ENCODE peak calls at places on chromosomes 2 and 18, in five cellular contexts. One of them, this sample, is unnamed.

GRCh38 chr2:235940330-235940729 is 227.9 kb downstream of the GBX2 start:
- DNase-seq in cardiac fibroblast: peak
- DNase-seq in NCI-H1417: no peak
- DNase-seq in esophagus squamous epithelium: no peak
- DNase-seq in brain microvascular endothelial cell: peak
- DNase-seq in this sample: peak

GRCh38 chr2:233081232-233081730 is 21.1 kb downstream of the INPP5D start:
- DNase-seq in cardiac fibroblast: no peak
- DNase-seq in NCI-H1417: no peak
- DNase-seq in esophagus squamous epithelium: no peak
- DNase-seq in brain microvascular endothelial cell: no peak
- DNase-seq in this sample: no peak

GRCh38 chr2:84204995-84205394 is 254.1 kb downstream of the SUCLG1 start:
- DNase-seq in cardiac fibroblast: no peak
- DNase-seq in NCI-H1417: no peak
- DNase-seq in esophagus squamous epithelium: no peak
- DNase-seq in brain microvascular endothelial cell: no peak
- DNase-seq in this sample: no peak

GRCh38 chr18:48319796-48320638 is 89.2 kb downstream of the ZBTB7C start:
- DNase-seq in cardiac fibroblast: peak
- DNase-seq in NCI-H1417: peak
- DNase-seq in esophagus squamous epithelium: no peak
- DNase-seq in brain microvascular endothelial cell: peak
- DNase-seq in this sample: peak

GRCh38 chr2:45274190-45274926 is 265.1 kb upstream of the SIX2 start:
- DNase-seq in cardiac fibroblast: no peak
- DNase-seq in NCI-H1417: peak
- DNase-seq in esophagus squamous epithelium: no peak
- DNase-seq in brain microvascular endothelial cell: no peak
- DNase-seq in this sample: no peak

GRCh38 chr2:208607694-208608093 is 201.1 kb downstream of the PTH2R start:
- DNase-seq in cardiac fibroblast: no peak
- DNase-seq in NCI-H1417: peak
- DNase-seq in esophagus squamous epithelium: no peak
- DNase-seq in brain microvascular endothelial cell: no peak
- DNase-seq in this sample: no peak

GRCh38 chr2:54708584-54709340 is 14.7 kb upstream of the EML6 start:
- DNase-seq in cardiac fibroblast: no peak
- DNase-seq in NCI-H1417: no peak
- DNase-seq in esophagus squamous epithelium: no peak
- DNase-seq in brain microvascular endothelial cell: no peak
- DNase-seq in this sample: no peak

GRCh38 chr2:33477473-33478468 is 1.3 kb downstream of the RASGRP3 start:
- DNase-seq in cardiac fibroblast: no peak
- DNase-seq in NCI-H1417: no peak
- DNase-seq in esophagus squamous epithelium: no peak
- DNase-seq in brain microvascular endothelial cell: no peak
- DNase-seq in this sample: no peak

GRCh38 chr2:72973566-72974435 is 56.5 kb downstream of the EMX1 start:
- DNase-seq in cardiac fibroblast: peak
- DNase-seq in NCI-H1417: peak
- DNase-seq in esophagus squamous epithelium: no peak
- DNase-seq in brain microvascular endothelial cell: peak
- DNase-seq in this sample: peak

GRCh38 chr2:130261970-130262760 is 63.9 kb upstream of the TUBA3E start:
- DNase-seq in cardiac fibroblast: peak
- DNase-seq in NCI-H1417: no peak
- DNase-seq in esophagus squamous epithelium: no peak
- DNase-seq in brain microvascular endothelial cell: no peak
- DNase-seq in this sample: peak

GRCh38 chr2:65379168-65379672 is 53.2 kb downstream of the SPRED2 start:
- DNase-seq in cardiac fibroblast: no peak
- DNase-seq in NCI-H1417: no peak
- DNase-seq in esophagus squamous epithelium: no peak
- DNase-seq in brain microvascular endothelial cell: no peak
- DNase-seq in this sample: no peak

GRCh38 chr2:216426938-216427337 is 14.7 kb downstream of the SMARCAL1 start:
- DNase-seq in cardiac fibroblast: peak
- DNase-seq in NCI-H1417: no peak
- DNase-seq in esophagus squamous epithelium: no peak
- DNase-seq in brain microvascular endothelial cell: peak
- DNase-seq in this sample: peak

GRCh38 chr2:1020206-1020605 is 69.6 kb downstream of the SNTG2 start:
- DNase-seq in cardiac fibroblast: no peak
- DNase-seq in NCI-H1417: no peak
- DNase-seq in esophagus squamous epithelium: no peak
- DNase-seq in brain microvascular endothelial cell: no peak
- DNase-seq in this sample: no peak

GRCh38 chr2:205566556-205567061 is 115.7 kb upstream of the NRP2 start:
- DNase-seq in cardiac fibroblast: no peak
- DNase-seq in NCI-H1417: no peak
- DNase-seq in esophagus squamous epithelium: no peak
- DNase-seq in brain microvascular endothelial cell: no peak
- DNase-seq in this sample: no peak

GRCh38 chr2:233352141-233352842 is 2.0 kb upstream of the DGKD start:
- DNase-seq in cardiac fibroblast: no peak
- DNase-seq in NCI-H1417: no peak
- DNase-seq in esophagus squamous epithelium: no peak
- DNase-seq in brain microvascular endothelial cell: no peak
- DNase-seq in this sample: no peak

GRCh38 chr2:42960835-42961165 is 168.4 kb upstream of the HAAO start:
- DNase-seq in cardiac fibroblast: no peak
- DNase-seq in NCI-H1417: no peak
- DNase-seq in esophagus squamous epithelium: no peak
- DNase-seq in brain microvascular endothelial cell: no peak
- DNase-seq in this sample: no peak

GRCh38 chr2:240236217-240237111 is 96.0 kb upstream of the OTOS start:
- DNase-seq in cardiac fibroblast: no peak
- DNase-seq in NCI-H1417: peak
- DNase-seq in esophagus squamous epithelium: no peak
- DNase-seq in brain microvascular endothelial cell: no peak
- DNase-seq in this sample: no peak

This sample was measured in fibroblast of pulmonary artery.